ENCODE peak calls at places on chromosomes 2 and 18, in six cellular contexts. One of them, this sample, is unnamed.
A peak's percentile ranks its signal among the peaks of the same experiment; 100 is the strongest.

GRCh38 chr2:121263996-121264715 is 20.8 kb downstream of the TFCP2L1 start:
- DNase-seq in NCI-H510A: peak; percentile 22
- DNase-seq in ovary: no peak
- DNase-seq in activated T-cell treated with anti-CD3 and anti-CD28 coated beads for 4 hours: no peak
- DNase-seq in nephron progenitor cell: no peak
- DNase-seq in T-helper 2 cell: no peak
- DNase-seq in this sample: no peak

GRCh38 chr2:159942149-159942548 is 120.3 kb downstream of the PLA2R1 start:
- DNase-seq in T-helper 2 cell: no peak
- DNase-seq in nephron progenitor cell: no peak
- DNase-seq in activated T-cell treated with anti-CD3 and anti-CD28 coated beads for 4 hours: no peak
- DNase-seq in NCI-H510A: no peak
- DNase-seq in ovary: no peak
- DNase-seq in this sample: no peak

GRCh38 chr2:134818321-134818720 is 20.1 kb upstream of the ACMSD start:
- DNase-seq in activated T-cell treated with anti-CD3 and anti-CD28 coated beads for 4 hours: no peak
- DNase-seq in T-helper 2 cell: no peak
- DNase-seq in nephron progenitor cell: no peak
- DNase-seq in ovary: no peak
- DNase-seq in NCI-H510A: no peak
- DNase-seq in this sample: no peak

GRCh38 chr2:53210538-53210937 is 557.1 kb upstream of the CHAC2 start:
- DNase-seq in NCI-H510A: no peak
- DNase-seq in nephron progenitor cell: no peak
- DNase-seq in T-helper 2 cell: no peak
- DNase-seq in ovary: no peak
- DNase-seq in activated T-cell treated with anti-CD3 and anti-CD28 coated beads for 4 hours: no peak
- DNase-seq in this sample: peak; percentile 10

GRCh38 chr18:42883177-42883576 is 232.3 kb downstream of the RIT2 start:
- DNase-seq in NCI-H510A: no peak
- DNase-seq in ovary: no peak
- DNase-seq in activated T-cell treated with anti-CD3 and anti-CD28 coated beads for 4 hours: no peak
- DNase-seq in T-helper 2 cell: no peak
- DNase-seq in nephron progenitor cell: no peak
- DNase-seq in this sample: no peak

GRCh38 chr2:37614061-37614802 is 57.2 kb downstream of the CDC42EP3 start:
- DNase-seq in ovary: no peak
- DNase-seq in activated T-cell treated with anti-CD3 and anti-CD28 coated beads for 4 hours: no peak
- DNase-seq in nephron progenitor cell: no peak
- DNase-seq in T-helper 2 cell: no peak
- DNase-seq in NCI-H510A: no peak
- DNase-seq in this sample: no peak

GRCh38 chr2:42568431-42569115 is at the start of gene MTA3:
- DNase-seq in NCI-H510A: peak; percentile 60
- DNase-seq in activated T-cell treated with anti-CD3 and anti-CD28 coated beads for 4 hours: peak; percentile 46
- DNase-seq in ovary: peak; percentile 81
- DNase-seq in T-helper 2 cell: peak; percentile 48
- DNase-seq in nephron progenitor cell: peak; percentile 86
- DNase-seq in this sample: peak; percentile 67

GRCh38 chr2:86193901-86194567 is 1.2 kb downstream of the IMMT start:
- DNase-seq in nephron progenitor cell: no peak
- DNase-seq in NCI-H510A: no peak
- DNase-seq in T-helper 2 cell: no peak
- DNase-seq in ovary: no peak
- DNase-seq in activated T-cell treated with anti-CD3 and anti-CD28 coated beads for 4 hours: no peak
- DNase-seq in this sample: no peak

GRCh38 chr18:21831413-21831831 is 90.8 kb downstream of the MIB1 start:
- DNase-seq in ovary: no peak
- DNase-seq in NCI-H510A: no peak
- DNase-seq in nephron progenitor cell: no peak
- DNase-seq in T-helper 2 cell: no peak
- DNase-seq in activated T-cell treated with anti-CD3 and anti-CD28 coated beads for 4 hours: no peak
- DNase-seq in this sample: no peak

GRCh38 chr18:59665057-59666007 is 31.9 kb downstream of the CCBE1 start:
- DNase-seq in NCI-H510A: no peak
- DNase-seq in T-helper 2 cell: no peak
- DNase-seq in activated T-cell treated with anti-CD3 and anti-CD28 coated beads for 4 hours: no peak
- DNase-seq in nephron progenitor cell: no peak
- DNase-seq in ovary: no peak
- DNase-seq in this sample: no peak

GRCh38 chr18:1047406-1047805 is 142.7 kb downstream of the ADCYAP1 start:
- DNase-seq in NCI-H510A: no peak
- DNase-seq in ovary: no peak
- DNase-seq in T-helper 2 cell: no peak
- DNase-seq in nephron progenitor cell: no peak
- DNase-seq in activated T-cell treated with anti-CD3 and anti-CD28 coated beads for 4 hours: no peak
- DNase-seq in this sample: no peak

GRCh38 chr2:39682078-39682477 is 16.4 kb downstream of the TMEM178A start:
- DNase-seq in T-helper 2 cell: no peak
- DNase-seq in nephron progenitor cell: no peak
- DNase-seq in NCI-H510A: no peak
- DNase-seq in activated T-cell treated with anti-CD3 and anti-CD28 coated beads for 4 hours: no peak
- DNase-seq in ovary: no peak
- DNase-seq in this sample: no peak

GRCh38 chr2:173680574-173680973 is 284.6 kb downstream of the SP3 start:
- DNase-seq in activated T-cell treated with anti-CD3 and anti-CD28 coated beads for 4 hours: no peak
- DNase-seq in nephron progenitor cell: no peak
- DNase-seq in NCI-H510A: no peak
- DNase-seq in ovary: no peak
- DNase-seq in T-helper 2 cell: no peak
- DNase-seq in this sample: no peak

GRCh38 chr2:157777425-157777824 is 98.7 kb downstream of the ACVR1 start:
- DNase-seq in activated T-cell treated with anti-CD3 and anti-CD28 coated beads for 4 hours: peak; percentile 40
- DNase-seq in T-helper 2 cell: peak; percentile 38
- DNase-seq in NCI-H510A: no peak
- DNase-seq in ovary: peak; percentile 49
- DNase-seq in nephron progenitor cell: peak; percentile 18
- DNase-seq in this sample: peak; percentile 30

GRCh38 chr2:128156812-128157211 is 65.8 kb downstream of the UGGT1 start:
- DNase-seq in nephron progenitor cell: no peak
- DNase-seq in T-helper 2 cell: no peak
- DNase-seq in ovary: no peak
- DNase-seq in activated T-cell treated with anti-CD3 and anti-CD28 coated beads for 4 hours: no peak
- DNase-seq in NCI-H510A: no peak
- DNase-seq in this sample: no peak

GRCh38 chr18:7778181-7778580 is 211.1 kb downstream of the PTPRM start:
- DNase-seq in activated T-cell treated with anti-CD3 and anti-CD28 coated beads for 4 hours: no peak
- DNase-seq in T-helper 2 cell: no peak
- DNase-seq in ovary: no peak
- DNase-seq in NCI-H510A: no peak
- DNase-seq in nephron progenitor cell: no peak
- DNase-seq in this sample: no peak

GRCh38 chr18:32267463-32267862 is 77.6 kb downstream of the MEP1B start:
- DNase-seq in T-helper 2 cell: no peak
- DNase-seq in nephron progenitor cell: no peak
- DNase-seq in ovary: no peak
- DNase-seq in NCI-H510A: no peak
- DNase-seq in activated T-cell treated with anti-CD3 and anti-CD28 coated beads for 4 hours: no peak
- DNase-seq in this sample: no peak